ENCODE peak calls at places on chromosomes 16 and 17, in nine cellular contexts. T is AG10803, W is H54, H is GM20000, A is fibroblast of pulmonary artery, E is H4, G is heart right ventricle, U is bronchial epithelial cell, F is ovary. N is an unnamed sample.

GRCh38 chr17:75806822-75807500 is 22.4 kb downstream of the UNK start:
- DNase-seq in T (no peak), W (no peak), H (no peak), A (no peak), E (no peak), G (no peak), U (no peak), F (no peak), N (peak; percentile 68)

GRCh38 chr16:25108054-25108453 is 3.5 kb upstream of the LCMT1 start:
- DNase-seq in T (no peak), W (no peak), H (peak; percentile 36), A (no peak), E (peak; percentile 24), G (no peak), U (no peak), F (no peak), N (no peak)

GRCh38 chr16:16062023-16062932 is 112.9 kb downstream of the ABCC1 start:
- DNase-seq in T (peak; percentile 35), W (no peak), H (peak; percentile 26), A (peak; percentile 28), E (no peak), G (no peak), U (no peak), F (no peak), N (peak; percentile 44)

GRCh38 chr17:49465352-49465751 is 29.7 kb upstream of the NGFR start:
- DNase-seq in T (no peak), W (no peak), H (no peak), A (no peak), E (no peak), G (no peak), U (no peak), F (no peak), N (no peak)

GRCh38 chr16:4814542-4815173 is 12.2 kb upstream of the ROGDI start:
- DNase-seq in T (no peak), W (no peak), H (no peak), A (no peak), E (no peak), G (no peak), U (no peak), F (no peak), N (peak; percentile 74)

GRCh38 chr17:16652252-16652651 is 1.4 kb downstream of the ZNF624 start:
- DNase-seq in T (no peak), W (no peak), H (no peak), A (no peak), E (no peak), G (no peak), U (no peak), F (no peak), N (no peak)

GRCh38 chr17:42362245-42362961 is 25.8 kb downstream of the STAT3 start:
- DNase-seq in T (no peak), W (no peak), H (no peak), A (no peak), E (no peak), G (no peak), U (no peak), F (no peak), N (peak; percentile 53)

GRCh38 chr16:72639494-72639893 is 408.4 kb downstream of the ZFHX3 start:
- DNase-seq in T (no peak), W (no peak), H (no peak), A (no peak), E (no peak), G (no peak), U (no peak), F (no peak), N (no peak)

GRCh38 chr16:53053967-53054669 is 673 bp upstream of the CHD9 start:
- DNase-seq in T (no peak), W (no peak), H (peak; percentile 61), A (peak; percentile 46), E (peak; percentile 25), G (peak; percentile 51), U (no peak), F (peak; percentile 57), N (peak; percentile 74)

GRCh38 chr16:57146735-57147134 is 39.1 kb downstream of the PSME3IP1 start:
- DNase-seq in T (no peak), W (peak; percentile 49), H (no peak), A (no peak), E (no peak), G (no peak), U (no peak), F (no peak), N (no peak)

GRCh38 chr17:82435103-82435502 is 15.4 kb downstream of the CYBC1 start:
- DNase-seq in T (no peak), W (peak; percentile 79), H (no peak), A (no peak), E (no peak), G (no peak), U (no peak), F (no peak), N (no peak)

GRCh38 chr17:55304171-55304859 is 39.6 kb downstream of the HLF start:
- DNase-seq in T (no peak), W (no peak), H (no peak), A (no peak), E (no peak), G (no peak), U (no peak), F (no peak), N (no peak)

GRCh38 chr17:77145635-77146632 is 5.2 kb downstream of the SEC14L1 start:
- DNase-seq in T (peak; percentile 92), W (no peak), H (peak; percentile 52), A (peak; percentile 82), E (peak; percentile 96), G (peak; percentile 75), U (no peak), F (no peak), N (peak; percentile 68)

GRCh38 chr17:17170346-17170976 is 35.7 kb downstream of the PLD6 start:
- DNase-seq in T (peak; percentile 75), W (no peak), H (no peak), A (no peak), E (no peak), G (no peak), U (peak; percentile 72), F (no peak), N (peak; percentile 3)